ENCODE peak calls at places on chromosomes 6 and 20, in ten cellular contexts. R is effector memory CD8-positive, alpha-beta T cell; W is AG20443; N is HCT116; L is anterior cingulate cortex; H is HT-29; S is adrenal gland; U is transverse colon; Q is DMS53; G is left ventricle myocardium superior. E is an unnamed sample.

GRCh38 chr20:58102744-58103516 is 125.5 kb downstream of the ANKRD60 start:
- DNase-seq in S (no peak), R (no peak), U (no peak), N (no peak), W (peak), G (no peak), Q (no peak), H (no peak), L (no peak), E (no peak)

GRCh38 chr6:65707134-65707826 is at the start of gene EYS:
- DNase-seq in L (no peak), N (no peak), G (no peak), S (no peak), U (no peak), H (no peak), W (no peak), Q (peak), R (no peak), E (no peak)

GRCh38 chr6:89828988-89829590 is 591 bp upstream of the CASP8AP2 start:
- DNase-seq in Q (peak), G (no peak), U (peak), S (peak), H (no peak), R (no peak), N (no peak), W (no peak), L (no peak), E (no peak)

GRCh38 chr6:165850434-165851019 is 187.5 kb upstream of the PDE10A start:
- DNase-seq in U (peak), L (peak), G (peak), W (peak), Q (peak), N (peak), H (peak), S (peak), R (peak), E (peak)

GRCh38 chr20:51492167-51493092 is 50.1 kb downstream of the NFATC2 start:
- DNase-seq in G (peak), N (no peak), R (no peak), W (peak), Q (no peak), L (no peak), S (peak), H (no peak), U (no peak), E (peak)

GRCh38 chr6:79149884-79150283 is 71.8 kb upstream of the PHIP start:
- DNase-seq in H (no peak), G (no peak), S (no peak), U (no peak), Q (no peak), R (no peak), L (no peak), N (no peak), W (no peak), E (no peak)

GRCh38 chr6:111550953-111551352 is 54.7 kb downstream of the TRAF3IP2 start:
- DNase-seq in L (no peak), W (no peak), U (no peak), Q (peak), N (no peak), R (no peak), G (no peak), S (no peak), H (no peak), E (no peak)

GRCh38 chr6:34771727-34772126 is 14.4 kb downstream of the SNRPC start:
- DNase-seq in Q (no peak), H (no peak), L (no peak), N (no peak), G (no peak), S (no peak), W (peak), R (no peak), U (no peak), E (no peak)

GRCh38 chr6:45576648-45577624 is 199.2 kb upstream of the SUPT3H start:
- DNase-seq in Q (no peak), L (peak), G (peak), U (no peak), N (no peak), H (no peak), R (no peak), W (no peak), S (no peak), E (peak)

GRCh38 chr20:62021794-62022419 is 43.8 kb downstream of the TAF4 start:
- DNase-seq in L (no peak), U (no peak), W (no peak), G (peak), Q (no peak), H (no peak), N (no peak), R (no peak), S (no peak), E (no peak)

GRCh38 chr20:60584221-60584620 is 626.0 kb downstream of the CDH26 start:
- DNase-seq in R (no peak), S (no peak), G (no peak), U (no peak), H (no peak), N (no peak), W (no peak), Q (no peak), L (no peak), E (no peak)

GRCh38 chr6:30615958-30616810 is 859 bp downstream of the PPP1R10 start:
- DNase-seq in H (no peak), L (no peak), R (peak), N (no peak), S (peak), W (no peak), G (no peak), U (no peak), Q (peak), E (no peak)

GRCh38 chr6:158461954-158462353 is 97.9 kb upstream of the TMEM181 start:
- DNase-seq in S (no peak), W (no peak), G (no peak), U (no peak), H (no peak), L (no peak), R (no peak), N (no peak), Q (no peak), E (no peak)

GRCh38 chr6:318265-318890 is 26.1 kb downstream of the DUSP22 start:
- DNase-seq in N (no peak), Q (no peak), L (no peak), G (no peak), R (no peak), H (no peak), S (no peak), W (no peak), U (no peak), E (no peak)

GRCh38 chr6:169428532-169428931 is 174.9 kb upstream of the THBS2 start:
- DNase-seq in R (no peak), S (peak), H (no peak), U (no peak), Q (peak), N (no peak), W (no peak), L (no peak), G (peak), E (no peak)

GRCh38 chr6:69796081-69796626 is 656 bp downstream of the LMBRD1 start:
- DNase-seq in Q (peak), H (peak), R (peak), G (no peak), S (peak), U (peak), L (no peak), N (peak), W (peak), E (no peak)

GRCh38 chr6:113995632-113996031 is 24.7 kb upstream of the HDAC2 start:
- DNase-seq in W (peak), N (peak), H (peak), S (peak), Q (peak), L (peak), U (peak), G (peak), R (no peak), E (peak)

GRCh38 chr20:43397147-43397546 is 60.5 kb upstream of the SRSF6 start:
- DNase-seq in U (no peak), G (no peak), S (no peak), R (no peak), Q (no peak), L (no peak), N (no peak), W (no peak), H (no peak), E (no peak)

GRCh38 chr20:20894280-20894679 is 181.8 kb upstream of the RALGAPA2 start:
- DNase-seq in L (no peak), R (no peak), U (no peak), G (no peak), S (no peak), W (no peak), N (no peak), Q (no peak), H (no peak), E (no peak)

GRCh38 chr20:61290721-61291120 is 38.7 kb downstream of the CDH4 start:
- DNase-seq in L (no peak), R (no peak), U (no peak), N (no peak), G (no peak), H (no peak), S (no peak), W (no peak), Q (no peak), E (no peak)

GRCh38 chr6:4776967-4777925 is 1.0 kb downstream of the CDYL start:
- DNase-seq in U (peak), W (peak), N (no peak), H (peak), S (peak), Q (peak), L (peak), G (no peak), R (peak), E (peak)

GRCh38 chr6:106102034-106102433 is 15.9 kb downstream of the PRDM1 start:
- DNase-seq in N (no peak), U (no peak), W (no peak), S (no peak), Q (no peak), H (no peak), G (no peak), R (no peak), L (no peak), E (no peak)

GRCh38 chr6:105713474-105714118 is 310.7 kb upstream of the PREP start:
- DNase-seq in W (no peak), S (no peak), U (no peak), G (no peak), R (no peak), Q (peak), N (peak), L (no peak), H (no peak), E (no peak)

GRCh38 chr6:154569136-154569862 is 58.8 kb upstream of the CNKSR3 start:
- DNase-seq in N (no peak), Q (peak), W (no peak), R (no peak), H (no peak), S (no peak), L (no peak), G (no peak), U (no peak), E (no peak)

GRCh38 chr6:131197716-131198115 is 62.4 kb downstream of the AKAP7 start:
- DNase-seq in L (no peak), N (no peak), U (no peak), Q (no peak), W (no peak), G (no peak), R (no peak), H (no peak), S (no peak), E (no peak)

GRCh38 chr6:7632501-7633290 is 42.7 kb downstream of the SNRNP48 start:
- DNase-seq in U (no peak), S (no peak), N (no peak), Q (no peak), W (no peak), H (no peak), G (no peak), R (no peak), L (no peak), E (no peak)

GRCh38 chr20:48278961-48279481 is 493.7 kb upstream of the SULF2 start:
- DNase-seq in Q (no peak), N (no peak), U (no peak), S (no peak), H (no peak), L (no peak), R (no peak), G (no peak), W (no peak), E (no peak)

GRCh38 chr6:151452750-151453427 is 963 bp upstream of the RMND1 start:
- DNase-seq in L (no peak), N (no peak), U (peak), W (no peak), G (peak), S (peak), R (no peak), Q (peak), H (no peak), E (peak)

GRCh38 chr6:52576392-52577021 is 353 bp downstream of the TRAM2 start:
- DNase-seq in S (peak), G (peak), L (peak), H (peak), U (peak), R (peak), Q (peak), W (peak), N (peak), E (peak)

GRCh38 chr6:27133281-27134227 is 113.9 kb upstream of the PRSS16 start:
- DNase-seq in R (peak), S (peak), G (peak), U (peak), L (peak), N (peak), H (peak), Q (peak), W (peak), E (peak)

GRCh38 chr20:6636209-6637159 is 131.0 kb upstream of the BMP2 start:
- DNase-seq in H (peak), Q (peak), L (no peak), R (no peak), S (peak), N (no peak), U (peak), G (no peak), W (peak), E (no peak)

GRCh38 chr6:31128093-31128676 is 7.9 kb upstream of the CDSN start:
- DNase-seq in H (peak), G (peak), Q (peak), U (peak), N (no peak), R (peak), W (peak), L (no peak), S (peak), E (peak)

GRCh38 chr20:43963872-43964791 is 49.5 kb downstream of the TOX2 start:
- DNase-seq in N (no peak), H (no peak), U (peak), L (no peak), G (peak), Q (peak), W (peak), S (peak), R (no peak), E (peak)

GRCh38 chr20:38337561-38338140 is 8.6 kb upstream of the LBP start:
- DNase-seq in H (peak), U (no peak), L (no peak), R (no peak), N (peak), W (no peak), G (no peak), Q (peak), S (no peak), E (peak)

GRCh38 chr20:37915800-37916570 is 13.1 kb downstream of the VSTM2L start:
- DNase-seq in H (no peak), Q (no peak), G (no peak), L (no peak), W (no peak), N (no peak), U (no peak), S (peak), R (no peak), E (no peak)

GRCh38 chr20:53866787-53867740 is 203.3 kb downstream of the BCAS1 start:
- DNase-seq in Q (no peak), W (no peak), U (no peak), S (no peak), N (no peak), R (no peak), L (no peak), G (no peak), H (peak), E (no peak)

GRCh38 chr6:151502499-151502898 is 8.7 kb downstream of the CCDC170 start:
- DNase-seq in H (no peak), S (no peak), Q (peak), N (peak), R (no peak), G (no peak), W (peak), U (no peak), L (no peak), E (no peak)

GRCh38 chr20:23283096-23283850 is 67.3 kb upstream of the NXT1 start:
- DNase-seq in W (no peak), U (no peak), Q (no peak), L (no peak), H (no peak), N (no peak), S (no peak), R (no peak), G (no peak), E (no peak)

GRCh38 chr6:148203970-148204369 is 138.7 kb upstream of the SASH1 start:
- DNase-seq in G (no peak), N (no peak), H (no peak), U (no peak), Q (no peak), S (peak), R (peak), W (peak), L (no peak), E (no peak)

GRCh38 chr20:57056651-57057050 is 209.8 kb downstream of the BMP7 start:
- DNase-seq in Q (no peak), U (no peak), N (no peak), H (no peak), L (no peak), S (no peak), W (no peak), G (no peak), R (no peak), E (no peak)